ENCODE peak calls at places on chromosomes 3 and 15, in ten cellular contexts. One of them, this sample, is unnamed. For H3K27me3 and H3K36me3, the result is how much of the 10 kb centered on the place peaks cover.

GRCh38 chr3:183265157-183265642 is 12.1 kb downstream of the B3GNT5 start:
- DNase-seq in HepG2: no peak
- DNase-seq in psoas muscle: no peak
- DNase-seq in neuronal stem cell: no peak
- DNase-seq in heart left ventricle: peak
- DNase-seq in thoracic aorta: no peak
- DNase-seq in bronchial epithelial cell: peak
- DNase-seq in GM23248: no peak
- DNase-seq in IMR-90: no peak
- DNase-seq in naive thymus-derived CD4-positive, alpha-beta T cell: no peak
- DNase-seq in this sample: peak

GRCh38 chr3:143445118-143445517 is 325.5 kb downstream of the CHST2 start:
- DNase-seq in HepG2: no peak
- DNase-seq in psoas muscle: no peak
- DNase-seq in neuronal stem cell: no peak
- DNase-seq in heart left ventricle: no peak
- DNase-seq in thoracic aorta: no peak
- DNase-seq in bronchial epithelial cell: peak
- DNase-seq in GM23248: peak
- DNase-seq in IMR-90: peak
- DNase-seq in naive thymus-derived CD4-positive, alpha-beta T cell: no peak
- DNase-seq in this sample: no peak

GRCh38 chr3:115325539-115325938 is 178.5 kb upstream of the ZBTB20 start:
- DNase-seq in HepG2: peak
- DNase-seq in psoas muscle: no peak
- DNase-seq in neuronal stem cell: peak
- DNase-seq in heart left ventricle: peak
- DNase-seq in thoracic aorta: no peak
- DNase-seq in bronchial epithelial cell: peak
- DNase-seq in GM23248: peak
- DNase-seq in IMR-90: peak
- DNase-seq in naive thymus-derived CD4-positive, alpha-beta T cell: peak
- DNase-seq in this sample: peak

GRCh38 chr3:54322354-54322753 is 200.0 kb downstream of the CACNA2D3 start:
- DNase-seq in HepG2: peak
- DNase-seq in psoas muscle: no peak
- DNase-seq in neuronal stem cell: no peak
- DNase-seq in heart left ventricle: no peak
- DNase-seq in thoracic aorta: no peak
- DNase-seq in bronchial epithelial cell: peak
- DNase-seq in GM23248: no peak
- DNase-seq in IMR-90: no peak
- DNase-seq in naive thymus-derived CD4-positive, alpha-beta T cell: no peak
- DNase-seq in this sample: peak

GRCh38 chr3:58487140-58487886 is 4.6 kb upstream of the KCTD6 start:
- DNase-seq in HepG2: no peak
- DNase-seq in psoas muscle: no peak
- DNase-seq in neuronal stem cell: no peak
- DNase-seq in heart left ventricle: peak
- DNase-seq in thoracic aorta: no peak
- DNase-seq in bronchial epithelial cell: peak
- DNase-seq in GM23248: peak
- DNase-seq in IMR-90: peak
- DNase-seq in naive thymus-derived CD4-positive, alpha-beta T cell: no peak
- DNase-seq in this sample: no peak

GRCh38 chr3:177470200-177470941 is 273.1 kb upstream of the TBL1XR1 start:
- DNase-seq in HepG2: no peak
- DNase-seq in psoas muscle: no peak
- DNase-seq in neuronal stem cell: no peak
- DNase-seq in heart left ventricle: no peak
- DNase-seq in thoracic aorta: no peak
- DNase-seq in bronchial epithelial cell: peak
- DNase-seq in GM23248: peak
- DNase-seq in IMR-90: peak
- DNase-seq in naive thymus-derived CD4-positive, alpha-beta T cell: no peak
- DNase-seq in this sample: no peak

GRCh38 chr3:125602752-125603649 is 7.7 kb upstream of the OSBPL11 start:
- DNase-seq in HepG2: no peak
- DNase-seq in psoas muscle: no peak
- DNase-seq in neuronal stem cell: no peak
- DNase-seq in heart left ventricle: no peak
- DNase-seq in thoracic aorta: no peak
- DNase-seq in bronchial epithelial cell: peak
- DNase-seq in GM23248: peak
- DNase-seq in IMR-90: peak
- DNase-seq in naive thymus-derived CD4-positive, alpha-beta T cell: no peak
- DNase-seq in this sample: no peak

GRCh38 chr3:111369953-111370352 is 172.0 kb upstream of the CD96 start:
- DNase-seq in HepG2: no peak
- DNase-seq in psoas muscle: no peak
- DNase-seq in neuronal stem cell: no peak
- DNase-seq in heart left ventricle: no peak
- DNase-seq in thoracic aorta: no peak
- DNase-seq in bronchial epithelial cell: peak
- DNase-seq in GM23248: peak
- DNase-seq in IMR-90: no peak
- DNase-seq in naive thymus-derived CD4-positive, alpha-beta T cell: no peak
- DNase-seq in this sample: no peak

GRCh38 chr15:62059818-62060115 is 480 bp downstream of the VPS13C start:
- DNase-seq in HepG2: peak
- DNase-seq in psoas muscle: no peak
- DNase-seq in neuronal stem cell: no peak
- DNase-seq in heart left ventricle: peak
- DNase-seq in thoracic aorta: no peak
- DNase-seq in bronchial epithelial cell: no peak
- DNase-seq in GM23248: peak
- DNase-seq in IMR-90: peak
- DNase-seq in naive thymus-derived CD4-positive, alpha-beta T cell: peak
- DNase-seq in this sample: peak

GRCh38 chr15:94348084-94348483 is 116.7 kb downstream of the MCTP2 start:
- DNase-seq in HepG2: no peak
- DNase-seq in psoas muscle: no peak
- DNase-seq in neuronal stem cell: no peak
- DNase-seq in heart left ventricle: no peak
- DNase-seq in thoracic aorta: no peak
- DNase-seq in bronchial epithelial cell: no peak
- DNase-seq in GM23248: no peak
- DNase-seq in IMR-90: no peak
- DNase-seq in naive thymus-derived CD4-positive, alpha-beta T cell: no peak
- DNase-seq in this sample: no peak

GRCh38 chr15:100186960-100187359 is 154.8 kb downstream of the ADAMTS17 start:
- DNase-seq in HepG2: no peak
- DNase-seq in psoas muscle: peak
- DNase-seq in neuronal stem cell: no peak
- DNase-seq in heart left ventricle: no peak
- DNase-seq in thoracic aorta: no peak
- DNase-seq in bronchial epithelial cell: no peak
- DNase-seq in GM23248: no peak
- DNase-seq in IMR-90: no peak
- DNase-seq in naive thymus-derived CD4-positive, alpha-beta T cell: no peak
- DNase-seq in this sample: no peak

GRCh38 chr3:72317491-72317890 is 530.8 kb downstream of the SHQ1 start:
- DNase-seq in HepG2: no peak
- DNase-seq in psoas muscle: no peak
- DNase-seq in neuronal stem cell: no peak
- DNase-seq in heart left ventricle: no peak
- DNase-seq in thoracic aorta: no peak
- DNase-seq in bronchial epithelial cell: no peak
- DNase-seq in GM23248: peak
- DNase-seq in IMR-90: peak
- DNase-seq in naive thymus-derived CD4-positive, alpha-beta T cell: no peak
- DNase-seq in this sample: no peak

GRCh38 chr15:99345832-99346462 is 94.7 kb downstream of the LRRC28 start:
- DNase-seq in HepG2: no peak
- DNase-seq in psoas muscle: no peak
- DNase-seq in neuronal stem cell: no peak
- DNase-seq in heart left ventricle: no peak
- DNase-seq in thoracic aorta: no peak
- DNase-seq in bronchial epithelial cell: no peak
- DNase-seq in GM23248: no peak
- DNase-seq in IMR-90: no peak
- DNase-seq in naive thymus-derived CD4-positive, alpha-beta T cell: no peak
- DNase-seq in this sample: no peak

DNA sequence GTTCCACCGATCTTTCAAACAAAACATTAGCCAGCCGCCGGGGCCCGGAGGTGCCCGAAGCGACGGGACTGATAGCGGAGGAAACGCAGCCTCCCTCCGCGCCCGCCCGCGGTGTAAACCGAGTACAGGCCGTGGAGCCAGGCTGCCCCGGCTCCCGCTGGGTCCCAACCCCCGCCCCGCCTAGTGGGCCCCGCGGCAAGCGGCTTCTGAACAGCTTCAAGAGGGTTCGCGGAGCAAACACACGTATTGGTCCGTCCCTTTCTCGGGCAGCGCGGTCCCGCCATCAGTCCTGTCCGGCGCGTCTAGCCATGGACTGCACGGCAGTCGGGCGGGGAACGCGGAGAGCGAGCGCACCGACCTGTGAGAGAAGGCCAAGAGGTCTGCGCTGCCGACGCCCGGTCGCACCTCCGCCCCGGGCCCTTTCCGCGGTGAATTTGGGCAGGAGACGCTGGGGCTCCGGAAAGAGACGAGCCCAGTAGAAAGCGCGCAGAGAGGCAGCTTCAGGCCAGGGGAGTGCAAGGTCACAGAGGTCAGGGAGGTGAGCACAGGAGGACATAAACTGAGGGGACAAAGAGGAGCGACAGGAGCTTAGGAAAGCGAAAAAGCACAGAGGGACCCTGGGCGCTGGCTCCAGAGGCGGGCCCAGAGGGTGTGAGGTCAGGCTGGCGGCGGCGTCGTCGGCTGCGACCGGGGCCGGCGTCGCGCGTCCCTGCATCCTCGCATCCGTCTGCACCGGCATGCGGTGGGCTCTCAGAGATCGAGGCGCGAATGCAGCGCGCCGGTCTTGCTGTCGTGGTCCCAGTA is 1.9 kb downstream of the FOXL2 start:
- DNase-seq in HepG2: no peak
- DNase-seq in psoas muscle: no peak
- DNase-seq in neuronal stem cell: peak
- DNase-seq in heart left ventricle: no peak
- DNase-seq in thoracic aorta: no peak
- DNase-seq in bronchial epithelial cell: no peak
- DNase-seq in GM23248: no peak
- DNase-seq in IMR-90: no peak
- DNase-seq in naive thymus-derived CD4-positive, alpha-beta T cell: no peak
- DNase-seq in this sample: no peak
- H3K27me3 ChIP-seq in HepG2: half or more
- H3K27me3 ChIP-seq in psoas muscle: under half
- H3K27me3 ChIP-seq in neuronal stem cell: under half
- H3K27me3 ChIP-seq in heart left ventricle: half or more
- H3K27me3 ChIP-seq in thoracic aorta: under half
- H3K27me3 ChIP-seq in bronchial epithelial cell: half or more
- H3K27me3 ChIP-seq in GM23248: under half
- H3K27me3 ChIP-seq in IMR-90: half or more
- H3K27me3 ChIP-seq in naive thymus-derived CD4-positive, alpha-beta T cell: half or more
- H3K27me3 ChIP-seq in this sample: half or more

DNA sequence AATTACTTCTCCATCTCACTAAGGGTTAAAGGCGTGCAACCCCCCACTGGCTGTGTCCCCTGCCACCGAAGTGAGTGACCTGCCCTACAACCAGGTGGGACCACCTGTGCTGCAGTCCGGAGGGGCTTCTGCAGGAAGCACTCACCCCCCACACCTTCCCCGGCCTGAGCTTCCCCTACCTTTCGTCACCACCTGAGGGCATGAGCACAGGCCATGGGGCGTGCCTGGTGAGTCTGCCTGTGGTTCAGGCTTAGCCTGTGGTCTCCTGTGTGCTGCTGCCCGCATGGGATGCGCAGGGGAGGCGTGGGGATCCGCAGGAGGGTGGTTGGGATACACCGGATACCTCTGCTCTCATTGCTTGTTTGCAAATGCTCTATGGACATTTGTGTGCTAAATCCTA is 46.0 kb downstream of the KLHL25 start:
- DNase-seq in HepG2: no peak
- DNase-seq in psoas muscle: no peak
- DNase-seq in neuronal stem cell: no peak
- DNase-seq in heart left ventricle: no peak
- DNase-seq in thoracic aorta: no peak
- DNase-seq in bronchial epithelial cell: no peak
- DNase-seq in GM23248: no peak
- DNase-seq in IMR-90: no peak
- DNase-seq in naive thymus-derived CD4-positive, alpha-beta T cell: no peak
- DNase-seq in this sample: no peak
- H3K36me3 ChIP-seq in HepG2: under half
- H3K36me3 ChIP-seq in psoas muscle: half or more
- H3K36me3 ChIP-seq in neuronal stem cell: half or more
- H3K36me3 ChIP-seq in heart left ventricle: under half
- H3K36me3 ChIP-seq in thoracic aorta: under half
- H3K36me3 ChIP-seq in bronchial epithelial cell: under half
- H3K36me3 ChIP-seq in GM23248: under half
- H3K36me3 ChIP-seq in IMR-90: under half
- H3K36me3 ChIP-seq in naive thymus-derived CD4-positive, alpha-beta T cell: half or more
- H3K36me3 ChIP-seq in this sample: under half

DNA sequence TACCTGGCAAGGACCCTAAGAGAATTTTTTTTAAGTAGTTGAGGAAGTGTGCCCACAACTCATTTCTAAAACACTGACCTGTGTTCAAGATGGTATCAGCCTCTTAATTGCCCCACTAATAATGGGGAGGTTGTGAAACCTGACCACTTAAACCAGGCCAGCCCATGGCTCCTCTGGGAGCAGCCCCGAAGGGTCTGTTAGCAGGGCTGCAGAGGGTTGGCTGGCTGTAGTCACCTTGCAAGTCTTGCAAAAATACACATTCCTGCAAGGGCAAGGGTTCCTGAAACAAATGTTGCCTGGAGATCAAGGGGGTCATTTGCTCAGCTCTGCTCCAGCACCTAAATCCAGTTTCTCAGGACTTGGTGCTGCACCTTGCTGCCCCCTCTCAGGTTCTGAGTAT is 3.2 kb downstream of the IL17RD start:
- DNase-seq in HepG2: no peak
- DNase-seq in psoas muscle: no peak
- DNase-seq in neuronal stem cell: no peak
- DNase-seq in heart left ventricle: no peak
- DNase-seq in thoracic aorta: no peak
- DNase-seq in bronchial epithelial cell: no peak
- DNase-seq in GM23248: no peak
- DNase-seq in IMR-90: no peak
- DNase-seq in naive thymus-derived CD4-positive, alpha-beta T cell: no peak
- DNase-seq in this sample: no peak
- H3K27me3 ChIP-seq in HepG2: half or more
- H3K27me3 ChIP-seq in psoas muscle: under half
- H3K27me3 ChIP-seq in neuronal stem cell: under half
- H3K27me3 ChIP-seq in heart left ventricle: under half
- H3K27me3 ChIP-seq in thoracic aorta: under half
- H3K27me3 ChIP-seq in bronchial epithelial cell: under half
- H3K27me3 ChIP-seq in GM23248: under half
- H3K27me3 ChIP-seq in IMR-90: under half
- H3K27me3 ChIP-seq in naive thymus-derived CD4-positive, alpha-beta T cell: under half
- H3K27me3 ChIP-seq in this sample: under half

DNA sequence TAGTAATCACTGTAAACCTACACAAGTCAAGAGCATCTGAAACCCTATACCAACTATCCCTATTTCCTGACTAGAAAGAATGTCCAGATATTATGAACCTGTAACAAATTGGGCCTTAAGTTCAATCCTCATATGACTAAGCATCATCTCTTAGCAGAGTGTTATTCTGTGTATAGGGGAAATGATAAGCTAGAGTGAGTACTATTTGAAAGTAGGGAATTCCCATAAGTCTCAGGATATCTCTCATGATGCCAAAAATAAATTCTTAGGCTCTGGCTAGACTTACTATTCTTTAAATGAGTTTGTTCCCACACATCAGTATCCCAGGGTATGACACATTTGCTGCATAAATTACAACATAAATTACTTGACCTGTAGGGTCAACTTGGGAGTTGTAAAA is 15.3 kb downstream of the MRPL47 start:
- DNase-seq in HepG2: no peak
- DNase-seq in psoas muscle: no peak
- DNase-seq in neuronal stem cell: no peak
- DNase-seq in heart left ventricle: no peak
- DNase-seq in thoracic aorta: no peak
- DNase-seq in bronchial epithelial cell: no peak
- DNase-seq in GM23248: peak
- DNase-seq in IMR-90: peak
- DNase-seq in naive thymus-derived CD4-positive, alpha-beta T cell: no peak
- DNase-seq in this sample: no peak
- H3K36me3 ChIP-seq in HepG2: under half
- H3K36me3 ChIP-seq in psoas muscle: half or more
- H3K36me3 ChIP-seq in neuronal stem cell: half or more
- H3K36me3 ChIP-seq in heart left ventricle: under half
- H3K36me3 ChIP-seq in thoracic aorta: under half
- H3K36me3 ChIP-seq in bronchial epithelial cell: under half
- H3K36me3 ChIP-seq in GM23248: half or more
- H3K36me3 ChIP-seq in IMR-90: under half
- H3K36me3 ChIP-seq in naive thymus-derived CD4-positive, alpha-beta T cell: half or more
- H3K36me3 ChIP-seq in this sample: under half

This sample was measured in small intestine.